ENCODE peak calls at places on chromosomes 12 and 14, in four cellular contexts. A is upper lobe of right lung, E is WERI-Rb-1, T is pancreas. S is an unnamed sample. For H3K9me3, the result is how much of the 10 kb centered on the place peaks cover.

GRCh38 chr12:40762072-40762471 is 69.8 kb downstream of the CNTN1 start:
- DNase-seq in A (no peak), E (no peak), T (no peak), S (no peak)

GRCh38 chr12:122031342-122032216 is 9.9 kb downstream of the BCL7A start:
- DNase-seq in A (peak), E (peak), T (peak), S (no peak)

GRCh38 chr12:90010089-90010488 is 301.5 kb upstream of the ATP2B1 start:
- DNase-seq in A (no peak), E (peak), T (no peak), S (no peak)

GRCh38 chr14:22761734-22762133 is 4.8 kb upstream of the OXA1L start:
- DNase-seq in A (no peak), E (no peak), T (no peak), S (no peak)

GRCh38 chr12:10457760-10458159 is 4.6 kb upstream of the KLRC1 start:
- DNase-seq in A (no peak), E (no peak), T (no peak), S (no peak)

GRCh38 chr14:98325761-98326160 is 946.2 kb downstream of the BCL11B start:
- DNase-seq in A (no peak), E (no peak), T (no peak), S (no peak)

GRCh38 chr12:101616027-101616494 is 21.3 kb downstream of the MYBPC1 start:
- DNase-seq in A (no peak), E (no peak), T (no peak), S (no peak)

GRCh38 chr14:74531467-74531866 is 37.9 kb downstream of the ISCA2 start:
- DNase-seq in A (no peak), E (peak), T (no peak), S (peak)

GRCh38 chr14:74579447-74580274 is 32.4 kb downstream of the LTBP2 start:
- DNase-seq in A (no peak), E (no peak), T (peak), S (no peak)

GRCh38 chr12:120903382-120903817 is 758 bp downstream of the SPPL3 start:
- DNase-seq in A (peak), E (peak), T (peak), S (peak)

GRCh38 chr12:117312770-117313169 is 48.7 kb downstream of the NOS1 start:
- DNase-seq in A (no peak), E (no peak), T (no peak), S (no peak)
- TF ChIP-seq CTCF in A (no peak), E (no peak), T (no peak), S (no peak)

GRCh38 chr12:117439531-117440001 is 78.1 kb upstream of the NOS1 start:
- DNase-seq in A (no peak), E (peak), T (no peak), S (peak)

GRCh38 chr12:117441751-117442150 is 80.3 kb upstream of the NOS1 start:
- DNase-seq in A (no peak), E (peak), T (no peak), S (no peak)

GRCh38 chr12:117440384-117440783 is 79.0 kb upstream of the NOS1 start:
- DNase-seq in A (no peak), E (no peak), T (no peak), S (no peak)

GRCh38 chr12:117433878-117434277 is 72.5 kb upstream of the NOS1 start:
- DNase-seq in A (no peak), E (no peak), T (no peak), S (no peak)

DNA sequence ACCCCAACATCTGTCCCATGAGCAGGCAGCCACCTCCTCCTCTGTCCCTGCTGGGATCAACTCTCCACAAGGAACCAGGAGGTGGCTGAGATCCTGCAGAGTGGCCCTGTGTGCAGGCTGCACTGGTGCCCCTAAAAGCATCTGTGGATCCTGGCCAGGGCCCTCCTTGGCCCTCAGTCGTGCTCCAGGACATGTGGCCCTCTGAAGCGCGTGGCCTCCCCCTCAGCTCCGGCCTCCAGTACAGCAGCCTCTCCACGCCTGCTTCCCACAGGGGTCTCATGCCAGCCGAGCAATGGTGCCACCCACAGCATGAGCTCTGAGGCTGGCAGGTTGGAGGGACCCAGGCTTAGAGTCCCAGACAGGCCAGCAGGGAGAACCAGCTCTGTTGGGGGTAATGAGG is 77.4 kb upstream of the NOS1 start:
- DNase-seq in A (no peak), E (no peak), T (no peak), S (no peak)
- H3K9me3 ChIP-seq in A (under half), E (under half), T (under half), S (under half)

GRCh38 chr12:14937014-14937413 is 1.3 kb downstream of the ERP27 start:
- DNase-seq in A (no peak), E (no peak), T (no peak), S (no peak)
- H3K27ac ChIP-seq in A (no peak), E (no peak), T (no peak), S (no peak)

GRCh38 chr12:79933580-79934264 is 1.2 kb downstream of the PPP1R12A start:
- DNase-seq in A (no peak), E (no peak), T (no peak), S (no peak)

GRCh38 chr12:79935624-79936040 is 735 bp upstream of the PPP1R12A start:
- DNase-seq in A (no peak), E (peak), T (no peak), S (no peak)

GRCh38 chr12:79934309-79935020 is 432 bp downstream of the PPP1R12A start:
- DNase-seq in A (peak), E (peak), T (peak), S (peak)

GRCh38 chr12:79936670-79937069 is 1.8 kb upstream of the PPP1R12A start:
- DNase-seq in A (no peak), E (no peak), T (no peak), S (no peak)

GRCh38 chr12:79935021-79935623 is at the start of gene PPP1R12A:
- DNase-seq in A (peak), E (peak), T (peak), S (peak)
- TF ChIP-seq CTCF in A (peak), E (no peak), T (no peak), S (peak)

GRCh38 chr14:26389646-26390508 is 208.0 kb downstream of the NOVA1 start:
- DNase-seq in A (no peak), E (no peak), T (no peak), S (no peak)

GRCh38 chr14:26380616-26381015 is 217.2 kb downstream of the NOVA1 start:
- DNase-seq in A (no peak), E (no peak), T (no peak), S (no peak)

GRCh38 chr14:26381405-26381804 is 216.4 kb downstream of the NOVA1 start:
- DNase-seq in A (no peak), E (no peak), T (no peak), S (no peak)

GRCh38 chr14:26383286-26383685 is 214.5 kb downstream of the NOVA1 start:
- DNase-seq in A (no peak), E (no peak), T (no peak), S (no peak)

GRCh38 chr14:26385302-26385701 is 212.5 kb downstream of the NOVA1 start:
- DNase-seq in A (no peak), E (no peak), T (no peak), S (no peak)
- H3K9me3 ChIP-seq in A (under half), E (under half), T (under half), S (under half)

GRCh38 chr12:46661161-46661845 is 164.5 kb downstream of the SLC38A4 start:
- DNase-seq in A (no peak), E (peak), T (no peak), S (no peak)
- H3K27ac ChIP-seq in A (peak), E (no peak), T (no peak), S (peak)

DNA sequence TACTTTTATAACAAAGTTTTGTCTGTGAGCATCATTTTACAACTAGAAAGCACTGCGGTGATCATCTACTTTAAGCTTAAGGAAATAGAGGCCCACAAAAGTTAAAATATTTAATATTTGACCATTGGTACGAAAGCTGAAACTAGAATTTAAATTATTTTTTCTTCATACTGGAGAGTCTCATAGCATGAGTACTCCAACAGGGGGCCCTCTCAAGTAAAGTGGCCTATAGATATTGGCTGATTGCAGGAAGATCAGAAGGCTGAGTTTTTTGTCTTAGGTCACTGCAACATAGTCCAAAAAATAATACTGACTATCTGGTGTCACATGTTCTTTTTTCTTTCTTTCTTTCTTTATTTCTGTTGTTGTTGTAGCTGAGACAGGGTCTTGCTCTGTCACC is 75.3 kb upstream of the ZDHHC17 start:
- DNase-seq in A (no peak), E (no peak), T (no peak), S (no peak)
- TF ChIP-seq CTCF in A (peak), E (no peak), T (no peak), S (no peak)